ENCODE peak calls at places on chromosome 12, in seven cellular contexts. C, F, E, H, N, S and G are unnamed samples. For H3K36me3 and H3K27me3, the result is how much of the 10 kb centered on the place peaks cover.

GRCh38 chr12:14260011-14260993 is 105.2 kb upstream of the ATF7IP start:
- DNase-seq in C (no peak), F (peak), E (peak), H (peak), N (peak), S (peak), G (peak)

GRCh38 chr12:34401659-34402227 is 379.4 kb downstream of the ALG10 start:
- DNase-seq in C (peak), F (no peak), E (no peak), H (no peak), N (no peak), S (peak), G (peak)

GRCh38 chr12:50723870-50724269 is 40.0 kb upstream of the ATF1 start:
- DNase-seq in C (no peak), F (no peak), E (peak), H (no peak), N (no peak), S (no peak), G (no peak)

GRCh38 chr12:13075114-13075471 is 28.4 kb downstream of the GSG1 start:
- DNase-seq in C (no peak), F (no peak), E (no peak), H (no peak), N (no peak), S (no peak), G (no peak)

GRCh38 chr12:120261951-120262851 is 3.3 kb downstream of the PXN start:
- DNase-seq in C (no peak), F (no peak), E (no peak), H (peak), N (peak), S (no peak), G (peak)

GRCh38 chr12:3542911-3543310 is 51.9 kb downstream of the PRMT8 start:
- DNase-seq in C (no peak), F (no peak), E (peak), H (no peak), N (no peak), S (peak), G (no peak)

GRCh38 chr12:95218164-95218851 is 701 bp downstream of the VEZT start:
- DNase-seq in C (no peak), F (no peak), E (peak), H (peak), N (peak), S (no peak), G (no peak)

GRCh38 chr12:108079731-108080130 is 49.4 kb upstream of the WSCD2 start:
- DNase-seq in C (no peak), F (no peak), E (no peak), H (no peak), N (no peak), S (no peak), G (no peak)

GRCh38 chr12:54016478-54016964 is 7.7 kb downstream of the HOXC8 start:
- DNase-seq in C (no peak), F (no peak), E (peak), H (peak), N (no peak), S (peak), G (no peak)

GRCh38 chr12:2959194-2959507 is at the start of gene TEAD4:
- DNase-seq in C (peak), F (peak), E (peak), H (peak), N (peak), S (peak), G (peak)

GRCh38 chr12:124512667-124513296 is 54.6 kb downstream of the NCOR2 start:
- DNase-seq in C (peak), F (peak), E (peak), H (peak), N (peak), S (peak), G (peak)

GRCh38 chr12:133234971-133235370 is 706 bp downstream of the ANHX start:
- DNase-seq in C (peak), F (no peak), E (no peak), H (no peak), N (no peak), S (peak), G (no peak)

GRCh38 chr12:24938341-24938740 is 10.6 kb downstream of the BCAT1 start:
- DNase-seq in C (no peak), F (no peak), E (no peak), H (no peak), N (no peak), S (no peak), G (no peak)

GRCh38 chr12:131724534-131724933 is 13.6 kb downstream of the SFSWAP start:
- DNase-seq in C (no peak), F (peak), E (no peak), H (no peak), N (no peak), S (no peak), G (no peak)

GRCh38 chr12:131720241-131720640 is 9.4 kb downstream of the SFSWAP start:
- DNase-seq in C (no peak), F (no peak), E (no peak), H (no peak), N (no peak), S (no peak), G (no peak)

GRCh38 chr12:131720921-131721320 is 10.0 kb downstream of the SFSWAP start:
- DNase-seq in C (no peak), F (no peak), E (peak), H (peak), N (no peak), S (no peak), G (no peak)

GRCh38 chr12:131721548-131721947 is 10.7 kb downstream of the SFSWAP start:
- DNase-seq in C (no peak), F (no peak), E (no peak), H (no peak), N (no peak), S (no peak), G (no peak)

GRCh38 chr12:131723532-131723931 is 12.6 kb downstream of the SFSWAP start:
- DNase-seq in C (no peak), F (peak), E (no peak), H (no peak), N (no peak), S (no peak), G (no peak)
- H3K36me3 ChIP-seq in C (half or more), F (under half), E (under half), H (under half), N (under half), S (under half), G (under half)

DNA sequence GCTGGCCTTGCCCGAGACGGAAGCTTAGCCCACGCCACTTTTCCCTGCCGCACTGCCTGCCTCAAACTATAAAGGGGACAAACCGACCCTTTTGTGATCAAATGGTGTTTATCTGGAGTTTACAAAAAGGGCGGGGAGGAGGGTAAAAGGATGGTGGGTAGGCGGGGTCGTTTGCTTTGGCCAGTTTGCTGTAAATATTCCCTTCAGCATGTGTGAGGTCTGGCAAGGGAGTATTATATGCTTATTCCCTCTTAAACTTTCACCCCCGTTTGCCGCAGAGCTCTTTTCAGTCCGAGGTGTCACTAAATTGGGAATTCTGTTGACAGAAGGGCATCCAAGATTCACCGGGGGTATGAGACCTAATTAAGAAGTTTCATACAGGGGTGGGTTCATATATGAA is 3.8 kb upstream of the TBX3 start:
- DNase-seq in C (no peak), F (peak), E (peak), H (no peak), N (no peak), S (no peak), G (no peak)
- H2AFZ ChIP-seq in C (no peak), F (no peak), E (peak), H (no peak), N (no peak), S (no peak), G (no peak)

GRCh38 chr12:52341066-52341580 is 19.9 kb upstream of the KRT83 start:
- DNase-seq in C (no peak), F (no peak), E (no peak), H (no peak), N (no peak), S (no peak), G (no peak)

GRCh38 chr12:52346596-52346995 is 20.7 kb downstream of the KRT85 start:
- DNase-seq in C (no peak), F (no peak), E (no peak), H (no peak), N (no peak), S (peak), G (no peak)

GRCh38 chr12:52344111-52344510 is 22.9 kb upstream of the KRT83 start:
- DNase-seq in C (no peak), F (no peak), E (no peak), H (no peak), N (no peak), S (no peak), G (no peak)

GRCh38 chr12:52343550-52343949 is 22.4 kb upstream of the KRT83 start:
- DNase-seq in C (no peak), F (no peak), E (no peak), H (no peak), N (no peak), S (no peak), G (no peak)

DNA sequence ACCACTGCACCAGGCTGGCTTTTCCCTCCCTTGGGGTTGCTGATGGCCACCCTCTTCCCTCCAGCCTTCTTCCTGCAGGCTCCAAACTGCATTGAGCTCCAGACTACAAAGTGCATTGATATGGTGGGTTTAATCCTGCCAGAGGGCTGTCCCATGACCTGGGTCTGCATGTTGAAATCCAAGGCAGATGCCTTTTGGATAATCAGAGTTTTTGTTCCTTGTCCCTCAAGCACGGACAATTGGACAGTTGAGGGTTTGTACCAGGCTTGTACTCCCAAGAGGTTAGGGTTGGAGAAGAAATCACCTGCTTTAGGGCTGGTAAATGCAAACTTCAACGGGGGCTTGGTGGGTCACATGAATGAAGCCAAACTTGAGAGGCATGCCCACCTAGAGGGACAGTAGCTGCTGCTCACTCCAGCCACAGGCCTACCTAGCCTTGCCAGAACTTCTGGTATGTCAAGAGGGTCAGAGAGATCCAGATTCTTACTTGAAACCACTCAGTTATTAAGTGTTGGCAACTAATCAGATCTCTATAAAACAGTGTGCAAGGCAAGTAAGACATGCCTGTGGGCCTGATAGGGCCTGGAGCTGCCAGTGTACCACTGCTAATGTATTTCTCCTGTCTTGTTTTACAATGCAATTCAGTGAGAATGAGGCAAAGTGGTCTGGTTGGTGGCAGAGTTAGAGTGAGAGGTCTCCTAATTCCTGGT is 21.7 kb upstream of the KRT83 start:
- DNase-seq in C (no peak), F (no peak), E (no peak), H (no peak), N (no peak), S (no peak), G (no peak)
- H3K27me3 ChIP-seq in C (under half), F (under half), E (under half), H (under half), N (under half), S (under half), G (under half)

DNA sequence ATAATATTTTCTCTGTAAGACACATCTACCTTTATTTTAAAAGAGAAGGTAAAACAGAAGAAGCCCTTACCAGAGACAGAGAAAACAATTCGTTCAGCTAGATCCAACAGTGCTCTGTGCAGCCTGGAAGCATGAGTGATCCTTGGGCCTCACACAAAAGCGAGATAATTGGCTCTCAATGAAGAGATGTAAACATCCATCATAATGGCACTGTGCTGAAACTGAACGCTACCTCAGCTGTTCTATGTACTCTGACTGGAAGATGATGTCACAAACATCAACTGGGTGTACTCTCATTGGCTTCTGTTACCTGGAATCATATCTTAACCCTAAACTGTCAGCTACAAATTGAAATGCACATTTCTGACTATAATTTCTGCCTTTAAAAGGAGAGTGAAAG is at the start of gene MGAT4C:
- DNase-seq in C (no peak), F (no peak), E (peak), H (no peak), N (no peak), S (peak), G (no peak)
- H3K36me3 ChIP-seq in C (under half), F (under half), E (under half), H (under half), N (under half), S (under half), G (under half)

DNA sequence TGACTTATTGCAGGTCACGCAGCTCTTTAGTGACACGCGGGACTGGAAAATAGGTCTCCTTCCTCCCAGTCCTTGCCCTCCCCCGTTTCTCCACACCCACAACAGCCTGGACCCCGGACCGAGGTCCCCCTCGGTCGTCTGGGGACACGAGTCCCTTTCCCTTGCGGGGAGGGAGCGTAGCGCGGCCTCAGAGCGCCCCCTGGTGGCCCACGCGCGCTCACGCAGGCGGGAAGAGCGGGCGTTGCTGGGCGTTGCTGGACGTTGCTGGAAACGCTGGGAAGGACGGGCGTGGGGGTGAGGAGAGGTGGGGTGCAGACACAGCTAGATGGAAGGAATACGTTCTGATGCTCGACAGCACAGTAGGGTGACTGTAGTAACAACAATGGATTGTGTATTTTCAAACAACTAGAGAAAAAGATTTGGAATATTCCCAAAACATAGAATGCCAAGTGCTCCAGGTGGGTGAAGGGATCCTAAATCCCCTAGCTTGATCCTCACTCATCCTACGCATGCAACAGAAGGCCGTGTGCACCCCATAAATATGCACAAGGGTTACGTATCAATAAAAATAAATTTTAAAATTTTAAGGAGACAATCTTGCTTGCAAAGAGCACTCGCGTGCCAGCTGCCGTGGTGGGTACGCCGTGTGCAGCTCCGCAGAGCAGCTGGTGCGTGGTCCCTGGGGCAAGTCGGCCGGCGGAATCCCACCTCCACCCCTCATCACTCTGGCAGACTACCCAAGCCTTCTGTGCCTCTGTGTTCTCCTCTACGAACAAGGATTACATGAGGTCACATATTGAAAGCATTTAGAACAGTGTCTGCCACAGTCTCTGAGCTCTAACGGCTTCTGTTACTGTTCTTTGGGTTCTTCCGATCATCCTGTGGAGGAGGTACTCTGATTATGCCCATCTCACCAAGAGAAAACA is 87.4 kb downstream of the B4GALNT3 start:
- DNase-seq in C (peak), F (peak), E (peak), H (peak), N (peak), S (peak), G (peak)
- H2AFZ ChIP-seq in C (no peak), F (peak), E (no peak), H (no peak), N (no peak), S (no peak), G (no peak)

DNA sequence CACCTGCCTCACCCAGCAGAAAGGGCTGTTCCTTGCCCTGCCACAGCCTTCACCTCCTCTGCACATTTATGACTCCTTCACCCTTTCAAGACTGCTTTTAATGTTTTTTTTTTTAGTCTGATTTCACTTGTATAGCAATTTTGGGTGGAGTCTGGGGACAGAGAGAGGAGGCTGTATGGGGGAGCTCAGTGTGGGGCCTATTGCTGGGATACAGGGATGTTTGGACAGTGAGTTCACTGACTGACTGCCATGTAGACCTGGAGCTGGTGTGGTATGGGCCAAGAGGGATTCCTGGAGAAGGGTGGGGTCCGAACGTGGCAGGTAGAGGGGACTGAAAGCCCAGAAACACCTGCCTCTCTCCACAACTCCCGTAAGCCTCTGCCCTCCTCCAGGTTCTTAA is 1.9 kb upstream of the KRT85 start:
- DNase-seq in C (no peak), F (no peak), E (no peak), H (no peak), N (no peak), S (no peak), G (no peak)
- H3K27me3 ChIP-seq in C (half or more), F (under half), E (under half), H (under half), N (under half), S (under half), G (under half)

DNA sequence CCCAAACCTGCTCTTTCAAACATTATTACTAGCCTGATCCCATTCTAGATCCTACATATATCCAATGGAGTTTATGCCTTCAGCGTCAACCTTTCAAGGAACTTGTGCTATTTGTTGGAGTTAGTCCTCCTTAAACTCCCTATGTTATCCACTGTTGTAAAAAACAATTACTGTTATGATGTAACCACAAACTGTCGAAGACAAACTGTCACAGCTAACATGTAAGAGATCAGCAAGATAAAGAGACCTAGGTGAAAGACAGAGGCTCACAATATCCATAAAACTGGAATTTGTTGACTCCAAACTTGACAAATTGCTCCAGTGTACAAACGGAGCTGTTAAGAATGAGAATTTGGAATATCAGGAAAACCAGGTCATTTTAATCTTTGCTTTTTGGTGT is 70.7 kb downstream of the CDK17 start:
- DNase-seq in C (no peak), F (no peak), E (no peak), H (no peak), N (no peak), S (no peak), G (no peak)
- H3K36me3 ChIP-seq in C (under half), F (under half), E (under half), H (under half), N (under half), S (under half), G (under half)

DNA sequence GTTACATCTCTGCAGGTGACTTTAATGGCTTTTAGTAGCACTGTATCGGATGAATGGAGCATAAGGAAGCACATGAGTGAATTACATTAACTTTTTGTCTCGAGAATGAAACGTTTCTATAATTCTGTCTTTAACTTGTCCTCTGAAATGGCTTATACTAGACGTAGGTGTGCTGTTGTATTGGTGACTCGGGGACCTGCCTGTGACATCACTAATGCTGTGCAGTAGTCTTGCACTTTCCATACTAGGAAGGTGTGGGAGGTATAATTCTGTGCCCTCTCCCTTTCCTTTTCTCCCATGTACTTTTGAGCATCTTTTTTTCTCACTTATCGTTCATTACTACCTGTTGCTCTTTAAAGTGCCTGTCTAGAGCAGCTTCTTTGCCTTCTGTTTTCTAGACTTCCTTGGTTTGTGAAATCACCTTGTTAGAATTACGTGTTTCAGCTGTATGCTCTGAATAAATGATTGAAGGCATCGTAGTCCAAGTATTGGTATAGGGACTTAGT is 1.2 kb downstream of the NEDD1 start:
- DNase-seq in C (no peak), F (no peak), E (no peak), H (peak), N (no peak), S (no peak), G (no peak)
- H2AFZ ChIP-seq in C (peak), F (peak), E (peak), H (peak), N (peak), S (peak), G (peak)

DNA sequence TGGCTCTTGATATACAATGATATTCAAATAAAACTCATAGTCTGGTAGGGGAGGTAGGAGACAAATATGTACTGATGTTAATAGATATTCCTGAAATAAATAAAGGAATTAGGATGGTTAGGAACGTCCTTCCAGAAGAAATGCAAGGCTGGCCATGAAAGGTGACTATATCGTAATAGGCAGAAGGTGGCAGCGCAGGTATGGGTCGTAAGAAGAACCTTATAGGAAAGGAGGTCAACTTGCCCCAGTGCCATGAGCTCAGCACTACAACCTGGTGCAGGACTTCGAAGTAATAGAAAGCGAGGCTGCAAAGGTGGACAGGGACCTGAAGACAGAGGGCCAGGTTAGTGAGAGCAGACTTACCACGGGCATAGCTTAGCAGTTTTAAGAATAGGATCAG is 55.3 kb upstream of the FGD4 start:
- DNase-seq in C (no peak), F (peak), E (no peak), H (no peak), N (no peak), S (no peak), G (no peak)
- H3K27me3 ChIP-seq in C (under half), F (under half), E (under half), H (under half), N (under half), S (under half), G (under half)